ENCODE peak calls at places on chromosome 18, in ten cellular contexts. One of them, this sample, is unnamed.

GRCh38 chr18:4511166-4511565 is 56.1 kb upstream of the DLGAP1 start:
- DNase-seq in SW480: no peak
- DNase-seq in mesendoderm: no peak
- DNase-seq in lung microvascular endothelial cell: no peak
- DNase-seq in omental fat pad: no peak
- DNase-seq in HCT116: no peak
- DNase-seq in heart right ventricle: no peak
- DNase-seq in activated CD8-positive, alpha-beta memory T cell treated with anti-CD3 and anti-CD28 coated beads, Interleukin-2, amount 50 U/mL, for 4 hours: no peak
- DNase-seq in T-helper 22 cell: no peak
- DNase-seq in Daoy: no peak
- DNase-seq in this sample: no peak

GRCh38 chr18:28875059-28875458 is 698.1 kb upstream of the CDH2 start:
- DNase-seq in omental fat pad: no peak
- DNase-seq in T-helper 22 cell: no peak
- DNase-seq in mesendoderm: no peak
- DNase-seq in activated CD8-positive, alpha-beta memory T cell treated with anti-CD3 and anti-CD28 coated beads, Interleukin-2, amount 50 U/mL, for 4 hours: no peak
- DNase-seq in lung microvascular endothelial cell: no peak
- DNase-seq in heart right ventricle: no peak
- DNase-seq in SW480: no peak
- DNase-seq in HCT116: no peak
- DNase-seq in Daoy: no peak
- DNase-seq in this sample: no peak

GRCh38 chr18:6917082-6917481 is 187.6 kb downstream of the ARHGAP28 start:
- DNase-seq in mesendoderm: peak
- DNase-seq in omental fat pad: no peak
- DNase-seq in heart right ventricle: no peak
- DNase-seq in HCT116: no peak
- DNase-seq in activated CD8-positive, alpha-beta memory T cell treated with anti-CD3 and anti-CD28 coated beads, Interleukin-2, amount 50 U/mL, for 4 hours: no peak
- DNase-seq in SW480: no peak
- DNase-seq in Daoy: no peak
- DNase-seq in lung microvascular endothelial cell: no peak
- DNase-seq in T-helper 22 cell: no peak
- DNase-seq in this sample: no peak

GRCh38 chr18:47566809-47567208 is 315.3 kb upstream of the SKOR2 start:
- DNase-seq in HCT116: no peak
- DNase-seq in mesendoderm: no peak
- DNase-seq in heart right ventricle: no peak
- DNase-seq in activated CD8-positive, alpha-beta memory T cell treated with anti-CD3 and anti-CD28 coated beads, Interleukin-2, amount 50 U/mL, for 4 hours: no peak
- DNase-seq in omental fat pad: no peak
- DNase-seq in T-helper 22 cell: no peak
- DNase-seq in Daoy: no peak
- DNase-seq in SW480: no peak
- DNase-seq in lung microvascular endothelial cell: no peak
- DNase-seq in this sample: no peak

GRCh38 chr18:73975266-73975665 is 172.4 kb downstream of the FBXO15 start:
- DNase-seq in Daoy: peak
- DNase-seq in activated CD8-positive, alpha-beta memory T cell treated with anti-CD3 and anti-CD28 coated beads, Interleukin-2, amount 50 U/mL, for 4 hours: no peak
- DNase-seq in omental fat pad: no peak
- DNase-seq in lung microvascular endothelial cell: no peak
- DNase-seq in T-helper 22 cell: no peak
- DNase-seq in heart right ventricle: no peak
- DNase-seq in SW480: no peak
- DNase-seq in HCT116: no peak
- DNase-seq in mesendoderm: no peak
- DNase-seq in this sample: no peak

GRCh38 chr18:51070545-51070944 is 40.5 kb downstream of the SMAD4 start:
- DNase-seq in mesendoderm: peak
- DNase-seq in HCT116: no peak
- DNase-seq in heart right ventricle: no peak
- DNase-seq in SW480: no peak
- DNase-seq in Daoy: peak
- DNase-seq in T-helper 22 cell: no peak
- DNase-seq in omental fat pad: no peak
- DNase-seq in lung microvascular endothelial cell: peak
- DNase-seq in activated CD8-positive, alpha-beta memory T cell treated with anti-CD3 and anti-CD28 coated beads, Interleukin-2, amount 50 U/mL, for 4 hours: no peak
- DNase-seq in this sample: no peak

GRCh38 chr18:75408554-75409506 is 18.7 kb downstream of the SMIM21 start:
- DNase-seq in omental fat pad: no peak
- DNase-seq in T-helper 22 cell: no peak
- DNase-seq in SW480: peak
- DNase-seq in HCT116: peak
- DNase-seq in heart right ventricle: no peak
- DNase-seq in activated CD8-positive, alpha-beta memory T cell treated with anti-CD3 and anti-CD28 coated beads, Interleukin-2, amount 50 U/mL, for 4 hours: no peak
- DNase-seq in mesendoderm: peak
- DNase-seq in lung microvascular endothelial cell: peak
- DNase-seq in Daoy: peak
- DNase-seq in this sample: no peak

GRCh38 chr18:64981915-64982314 is 768.9 kb upstream of the CDH7 start:
- DNase-seq in T-helper 22 cell: no peak
- DNase-seq in heart right ventricle: no peak
- DNase-seq in activated CD8-positive, alpha-beta memory T cell treated with anti-CD3 and anti-CD28 coated beads, Interleukin-2, amount 50 U/mL, for 4 hours: no peak
- DNase-seq in omental fat pad: no peak
- DNase-seq in lung microvascular endothelial cell: no peak
- DNase-seq in Daoy: no peak
- DNase-seq in mesendoderm: no peak
- DNase-seq in HCT116: no peak
- DNase-seq in SW480: no peak
- DNase-seq in this sample: no peak

GRCh38 chr18:61606759-61607158 is 273.5 kb downstream of the CDH20 start:
- DNase-seq in activated CD8-positive, alpha-beta memory T cell treated with anti-CD3 and anti-CD28 coated beads, Interleukin-2, amount 50 U/mL, for 4 hours: no peak
- DNase-seq in HCT116: peak
- DNase-seq in T-helper 22 cell: no peak
- DNase-seq in lung microvascular endothelial cell: peak
- DNase-seq in heart right ventricle: peak
- DNase-seq in SW480: peak
- DNase-seq in omental fat pad: peak
- DNase-seq in mesendoderm: peak
- DNase-seq in Daoy: peak
- DNase-seq in this sample: no peak

GRCh38 chr18:69813559-69813958 is 134.1 kb downstream of the CD226 start:
- DNase-seq in activated CD8-positive, alpha-beta memory T cell treated with anti-CD3 and anti-CD28 coated beads, Interleukin-2, amount 50 U/mL, for 4 hours: no peak
- DNase-seq in lung microvascular endothelial cell: no peak
- DNase-seq in mesendoderm: no peak
- DNase-seq in SW480: no peak
- DNase-seq in heart right ventricle: no peak
- DNase-seq in T-helper 22 cell: no peak
- DNase-seq in Daoy: no peak
- DNase-seq in HCT116: no peak
- DNase-seq in omental fat pad: no peak
- DNase-seq in this sample: no peak

GRCh38 chr18:79519751-79520472 is 124.2 kb downstream of the NFATC1 start:
- DNase-seq in T-helper 22 cell: no peak
- DNase-seq in mesendoderm: peak
- DNase-seq in activated CD8-positive, alpha-beta memory T cell treated with anti-CD3 and anti-CD28 coated beads, Interleukin-2, amount 50 U/mL, for 4 hours: no peak
- DNase-seq in SW480: no peak
- DNase-seq in heart right ventricle: peak
- DNase-seq in HCT116: no peak
- DNase-seq in omental fat pad: no peak
- DNase-seq in Daoy: no peak
- DNase-seq in lung microvascular endothelial cell: no peak
- DNase-seq in this sample: no peak

GRCh38 chr18:31977270-31977872 is 34.4 kb upstream of the TRAPPC8 start:
- DNase-seq in SW480: peak
- DNase-seq in Daoy: peak
- DNase-seq in heart right ventricle: peak
- DNase-seq in omental fat pad: no peak
- DNase-seq in mesendoderm: peak
- DNase-seq in lung microvascular endothelial cell: peak
- DNase-seq in HCT116: peak
- DNase-seq in T-helper 22 cell: no peak
- DNase-seq in activated CD8-positive, alpha-beta memory T cell treated with anti-CD3 and anti-CD28 coated beads, Interleukin-2, amount 50 U/mL, for 4 hours: peak
- DNase-seq in this sample: peak

This sample was measured in posterior cingulate gyrus.